ENCODE peak calls at places on chromosomes 1 and 21, in four cellular contexts. J, D, L and S are unnamed samples. For H3K4me1, the result is how much of the 10 kb centered on the place peaks cover.

GRCh38 chr1:30933874-30934252 is 25.3 kb upstream of the SDC3 start:
- DNase-seq in D (no peak), L (no peak), J (no peak), S (no peak)

GRCh38 chr1:84632975-84633427 is 57.3 kb downstream of the SSX2IP start:
- DNase-seq in J (no peak), D (peak), L (no peak), S (no peak)

GRCh38 chr1:5001466-5001865 is 347.1 kb downstream of the AJAP1 start:
- DNase-seq in L (no peak), D (no peak), J (no peak), S (no peak)

GRCh38 chr21:43362306-43362927 is 64.5 kb downstream of the SIK1 start:
- DNase-seq in L (no peak), D (peak), J (peak), S (peak)

GRCh38 chr1:224736619-224737352 is 120.7 kb downstream of the CNIH3 start:
- DNase-seq in L (no peak), D (peak), J (no peak), S (no peak)

GRCh38 chr1:27157194-27157593 is 2.3 kb upstream of the SLC9A1 start:
- DNase-seq in D (no peak), J (no peak), L (no peak), S (no peak)

GRCh38 chr1:41394405-41394804 is 33.2 kb downstream of the FOXO6 start:
- DNase-seq in J (no peak), D (no peak), L (no peak), S (no peak)

GRCh38 chr1:163195728-163196448 is 6.8 kb downstream of the RGS5 start:
- DNase-seq in L (no peak), D (peak), J (no peak), S (no peak)

GRCh38 chr1:55575571-55576279 is 360.6 kb upstream of the USP24 start:
- DNase-seq in J (no peak), L (no peak), D (no peak), S (no peak)

GRCh38 chr21:33229099-33229775 is 501 bp upstream of the IFNAR2 start:
- DNase-seq in J (no peak), L (no peak), D (no peak), S (no peak)

GRCh38 chr1:180793451-180793850 is 119.2 kb upstream of the KIAA1614 start:
- DNase-seq in D (no peak), L (no peak), J (no peak), S (no peak)
- H3K4me3 ChIP-seq in D (no peak), L (no peak), J (no peak), S (no peak)

DNA sequence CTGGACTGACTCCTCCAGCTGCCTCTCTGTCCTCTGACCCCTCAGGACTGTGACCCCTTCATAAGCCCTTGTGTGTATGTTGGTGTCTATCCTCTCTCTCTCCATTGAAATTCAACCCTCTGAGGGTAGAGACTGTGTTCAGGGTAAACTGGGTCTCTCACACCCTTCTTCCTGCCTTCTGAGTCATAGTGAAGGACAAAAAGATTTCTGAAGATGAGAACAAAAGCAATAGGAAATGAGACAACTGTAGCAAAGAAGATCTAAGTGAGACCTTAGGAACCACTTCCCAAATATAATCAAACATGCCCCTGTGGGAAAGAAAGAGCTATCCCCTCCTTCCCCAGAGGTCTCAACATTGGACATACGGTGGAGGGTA is 16.9 kb downstream of the NUAK2 start:
- DNase-seq in J (no peak), D (no peak), L (no peak), S (no peak)
- H3K27ac ChIP-seq in J (no peak), D (no peak), L (no peak), S (no peak)

GRCh38 chr1:25020851-25021585 is 90.9 kb upstream of the RUNX3 start:
- DNase-seq in L (no peak), D (no peak), J (no peak), S (no peak)
- H3K4me1 ChIP-seq in L (under half), D (under half), J (under half), S (under half)

GRCh38 chr1:248824301-248824700 is 1.4 kb downstream of the SH3BP5L start:
- DNase-seq in L (no peak), D (no peak), J (no peak), S (no peak)
- H3K4me3 ChIP-seq in L (peak), D (peak), J (peak), S (peak)